ENCODE peak calls at places on chromosomes 12 and 14, in six cellular contexts. T is HCT116, B is heart left ventricle, H is prostate gland, D is heart right ventricle, C is IMR-90. L is an unnamed sample.

GRCh38 chr12:94380507-94380906 is 79.2 kb downstream of the CEP83 start:
- DNase-seq in T (no peak), B (no peak), H (no peak), D (no peak), C (no peak), L (no peak)

GRCh38 chr14:71474866-71475265 is 457.4 kb upstream of the RGS6 start:
- DNase-seq in T (no peak), B (no peak), H (no peak), D (no peak), C (no peak), L (no peak)

GRCh38 chr12:122203301-122203967 is at the start of gene B3GNT4:
- DNase-seq in T (peak; percentile 32), B (peak; percentile 44), H (peak; percentile 65), D (peak; percentile 62), C (peak; percentile 26), L (peak; percentile 61)

GRCh38 chr12:685388-685787 is 22.1 kb upstream of the NINJ2 start:
- DNase-seq in T (no peak), B (no peak), H (no peak), D (no peak), C (peak; percentile 28), L (peak; percentile 32)

GRCh38 chr14:48937796-48938195 is 648.4 kb downstream of the RPS29 start:
- DNase-seq in T (no peak), B (no peak), H (no peak), D (no peak), C (peak; percentile 70), L (no peak)

GRCh38 chr12:110600254-110600653 is 13.7 kb upstream of the TCTN1 start:
- DNase-seq in T (peak; percentile 55), B (no peak), H (no peak), D (no peak), C (peak; percentile 72), L (no peak)

GRCh38 chr12:24991209-24992049 is 42.5 kb upstream of the BCAT1 start:
- DNase-seq in T (peak; percentile 39), B (no peak), H (peak; percentile 30), D (no peak), C (peak; percentile 75), L (no peak)

GRCh38 chr12:64752833-64753238 is 6.4 kb downstream of the GNS start:
- DNase-seq in T (no peak), B (no peak), H (no peak), D (no peak), C (no peak), L (no peak)

GRCh38 chr12:111451232-111451631 is 45.5 kb downstream of the SH2B3 start:
- DNase-seq in T (no peak), B (no peak), H (no peak), D (no peak), C (no peak), L (no peak)

GRCh38 chr14:70282666-70283065 is 76.8 kb downstream of the COX16 start:
- DNase-seq in T (no peak), B (no peak), H (no peak), D (no peak), C (no peak), L (no peak)

GRCh38 chr14:88829685-88830302 is 5.3 kb downstream of the TTC8 start:
- DNase-seq in T (no peak), B (no peak), H (no peak), D (no peak), C (no peak), L (no peak)

GRCh38 chr14:35050652-35051051 is 4.6 kb downstream of the FAM177A1 start:
- DNase-seq in T (no peak), B (peak; percentile 27), H (peak; percentile 21), D (no peak), C (peak; percentile 72), L (no peak)

GRCh38 chr14:79281244-79282199 is 929.8 kb downstream of the DIO2 start:
- DNase-seq in T (no peak), B (no peak), H (no peak), D (no peak), C (no peak), L (no peak)

GRCh38 chr12:84913151-84913550 is 552 bp upstream of the SLC6A15 start:
- DNase-seq in T (no peak), B (no peak), H (no peak), D (no peak), C (no peak), L (no peak)

GRCh38 chr14:20794644-20795369 is 7.8 kb downstream of the RNASE1 start:
- DNase-seq in T (no peak), B (no peak), H (no peak), D (no peak), C (no peak), L (no peak)

GRCh38 chr12:49131051-49131972 is at the start of gene TUBA1B:
- DNase-seq in T (peak; percentile 67), B (peak; percentile 95), H (peak; percentile 90), D (peak; percentile 94), C (peak; percentile 82), L (peak; percentile 91)

GRCh38 chr12:48787791-48788521 is 933 bp downstream of the ADCY6 start:
- DNase-seq in T (no peak), B (no peak), H (no peak), D (no peak), C (no peak), L (no peak)

GRCh38 chr12:120830052-120830940 is 73.9 kb downstream of the SPPL3 start:
- DNase-seq in T (no peak), B (no peak), H (no peak), D (no peak), C (peak; percentile 12), L (no peak)

GRCh38 chr14:105878554-105878953 is 352.2 kb downstream of the TMEM121 start:
- DNase-seq in T (no peak), B (peak; percentile 11), H (no peak), D (peak; percentile 2), C (no peak), L (no peak)

GRCh38 chr14:59582845-59583509 is 6.4 kb upstream of the CCDC175 start:
- DNase-seq in T (no peak), B (no peak), H (no peak), D (no peak), C (no peak), L (no peak)

GRCh38 chr14:100851946-100852620 is 26.2 kb downstream of the MEG3 start:
- DNase-seq in T (no peak), B (no peak), H (no peak), D (no peak), C (no peak), L (no peak)

GRCh38 chr12:113104953-113105510 is 30.5 kb downstream of the RASAL1 start:
- DNase-seq in T (no peak), B (no peak), H (no peak), D (no peak), C (no peak), L (no peak)

GRCh38 chr12:57881035-57881973 is 34.8 kb upstream of the CTDSP2 start:
- DNase-seq in T (peak; percentile 19), B (no peak), H (no peak), D (no peak), C (peak; percentile 71), L (no peak)

GRCh38 chr14:61147369-61147897 is 133.7 kb downstream of the TMEM30B start:
- DNase-seq in T (no peak), B (no peak), H (no peak), D (no peak), C (peak; percentile 84), L (no peak)

GRCh38 chr12:105561981-105562726 is 231.7 kb downstream of the C12orf75 start:
- DNase-seq in T (peak; percentile 76), B (peak; percentile 35), H (peak; percentile 55), D (peak; percentile 31), C (peak; percentile 90), L (peak; percentile 31)

GRCh38 chr14:75418779-75419768 is 8.7 kb upstream of the JDP2 start:
- DNase-seq in T (peak; percentile 58), B (no peak), H (peak; percentile 39), D (peak; percentile 27), C (no peak), L (no peak)

GRCh38 chr14:99853206-99853605 is 60.0 kb downstream of the EML1 start:
- DNase-seq in T (no peak), B (no peak), H (no peak), D (peak; percentile 31), C (no peak), L (no peak)

GRCh38 chr14:65260786-65261185 is 151.7 kb upstream of the FUT8 start:
- DNase-seq in T (no peak), B (no peak), H (no peak), D (no peak), C (peak; percentile 88), L (no peak)

DNA sequence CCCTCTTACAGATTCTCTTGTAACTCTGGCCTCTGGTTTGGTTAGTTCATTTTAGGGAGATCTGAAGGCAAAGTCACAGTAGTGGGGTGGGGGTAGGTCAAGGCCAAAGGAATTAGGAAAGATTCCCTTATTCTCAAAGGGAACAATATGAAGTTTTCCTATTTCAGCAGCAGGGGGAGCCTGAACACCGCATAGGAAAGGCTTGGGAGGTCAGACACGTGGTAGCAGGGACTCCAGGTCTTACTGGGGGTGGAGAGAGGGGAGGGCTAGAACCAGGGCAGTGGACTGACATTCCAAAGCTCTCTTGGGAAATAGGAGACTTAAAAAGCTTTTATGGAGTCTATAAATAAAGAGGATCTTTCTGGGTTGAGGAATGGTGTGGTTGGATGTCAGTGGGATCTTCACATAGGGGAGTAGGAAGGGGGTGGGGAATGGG is 1.3 kb downstream of the ZC3H10 start:
- DNase-seq in T (peak; percentile 82), B (peak; percentile 80), H (peak; percentile 68), D (peak; percentile 46), C (peak; percentile 94), L (peak; percentile 82)
- H3K4me3 ChIP-seq in T (peak overlapping the region; percentile 80), B (peak overlapping the region; percentile 88), H (peak overlapping the region; percentile 61), D (no peak overlapping the region), C (no peak overlapping the region), L (no peak overlapping the region)

GRCh38 chr12:50276912-50277671 is 6.2 kb downstream of the LIMA1 start:
- DNase-seq in T (no peak), B (no peak), H (no peak), D (no peak), C (peak; percentile 23), L (no peak)
- H3K4me1 ChIP-seq in T (peaks cover 26% of the 10 kb centered on the region), B (peaks cover 23% of the 10 kb centered on the region), H (peaks cover 4% of the 10 kb centered on the region), D (peaks cover 43% of the 10 kb centered on the region), C (peaks cover 4% of the 10 kb centered on the region), L (peaks cover 3% of the 10 kb centered on the region)

DNA sequence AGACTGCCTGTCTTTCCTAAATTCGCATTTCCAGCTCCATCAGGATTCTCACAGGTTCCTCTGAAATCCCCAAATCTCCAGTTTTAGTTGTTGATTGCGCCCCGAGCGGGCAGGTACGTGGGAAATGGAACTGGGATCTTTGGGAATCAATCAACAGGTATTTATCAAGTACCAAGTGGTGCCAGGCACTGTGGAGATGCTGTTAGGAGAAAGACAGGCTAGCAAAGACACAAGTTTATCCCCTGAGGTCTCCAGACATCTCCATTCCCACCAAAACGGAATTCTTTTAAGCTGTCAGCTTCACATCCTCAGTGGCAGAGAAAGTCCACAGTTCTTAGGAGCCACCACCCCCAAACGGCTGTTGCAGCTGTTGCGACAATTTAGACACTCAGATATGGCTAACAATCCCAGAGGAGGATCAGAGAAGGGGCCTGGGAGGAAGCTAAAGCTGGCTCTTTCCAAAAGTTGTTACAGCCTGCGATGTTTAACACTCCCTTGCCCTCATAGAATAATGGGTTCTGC is 1.8 kb upstream of the ATP5MC2 start:
- DNase-seq in T (no peak), B (no peak), H (no peak), D (no peak), C (no peak), L (no peak)
- H3K4me3 ChIP-seq in T (no peak overlapping the region), B (peak overlapping the region; percentile 86), H (peak overlapping the region; percentile 39), D (peak overlapping the region; percentile 76), C (no peak overlapping the region), L (no peak overlapping the region)

DNA sequence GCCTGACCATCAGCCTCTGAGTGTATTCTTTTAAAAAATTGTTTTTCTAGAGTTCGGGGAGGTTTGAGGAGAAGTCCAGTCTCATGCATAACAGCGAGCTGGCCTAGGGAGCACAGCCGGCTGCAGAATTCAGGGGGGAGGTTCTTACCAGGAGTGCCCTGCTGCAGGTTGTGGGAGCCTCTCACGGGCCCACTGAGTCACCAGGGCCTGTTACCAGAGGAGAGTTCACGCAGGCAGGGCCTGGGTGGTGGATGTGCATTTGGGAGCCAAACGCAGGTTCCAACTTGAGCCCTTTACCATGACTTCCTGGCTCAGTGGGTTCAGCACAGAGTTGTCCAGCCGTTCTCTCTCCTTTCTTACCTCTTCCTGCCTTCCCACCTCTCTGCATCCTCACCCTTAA is 14.4 kb downstream of the CD9 start:
- DNase-seq in T (no peak), B (no peak), H (no peak), D (no peak), C (no peak), L (no peak)
- H3K4me1 ChIP-seq in T (peaks cover 85% of the 10 kb centered on the region), B (peaks cover 44% of the 10 kb centered on the region), H (peaks cover 43% of the 10 kb centered on the region), D (peaks cover 76% of the 10 kb centered on the region), C (peaks cover 24% of the 10 kb centered on the region), L (peaks cover 3% of the 10 kb centered on the region)

L was measured in lung.